ENCODE peak calls at places on chromosomes 6 and 20, in seven cellular contexts. One of them, this sample, is unnamed.

GRCh38 chr6:163955131-163955530 is 540.6 kb downstream of the QKI start:
- DNase-seq in ovary: no peak
- DNase-seq in kidney: no peak
- DNase-seq in CD8-positive, alpha-beta T cell: no peak
- DNase-seq in psoas muscle: no peak
- DNase-seq in RWPE1: peak; percentile 13
- DNase-seq in stomach: no peak
- DNase-seq in this sample: no peak

GRCh38 chr6:33962186-33962585 is 158.4 kb upstream of the MLN start:
- DNase-seq in ovary: no peak
- DNase-seq in kidney: peak; percentile 32
- DNase-seq in CD8-positive, alpha-beta T cell: no peak
- DNase-seq in psoas muscle: no peak
- DNase-seq in RWPE1: peak; percentile 83
- DNase-seq in stomach: no peak
- DNase-seq in this sample: no peak

GRCh38 chr6:119247504-119247903 is 102.1 kb downstream of the MAN1A1 start:
- DNase-seq in ovary: no peak
- DNase-seq in kidney: no peak
- DNase-seq in CD8-positive, alpha-beta T cell: no peak
- DNase-seq in psoas muscle: no peak
- DNase-seq in RWPE1: no peak
- DNase-seq in stomach: no peak
- DNase-seq in this sample: no peak

GRCh38 chr6:33017694-33018353 is 8.4 kb upstream of the HLA-DOA start:
- DNase-seq in ovary: no peak
- DNase-seq in kidney: no peak
- DNase-seq in CD8-positive, alpha-beta T cell: no peak
- DNase-seq in psoas muscle: no peak
- DNase-seq in RWPE1: no peak
- DNase-seq in stomach: no peak
- DNase-seq in this sample: no peak

GRCh38 chr6:137637161-137637560 is 143.0 kb upstream of the OLIG3 start:
- DNase-seq in ovary: peak; percentile 31
- DNase-seq in kidney: no peak
- DNase-seq in CD8-positive, alpha-beta T cell: no peak
- DNase-seq in psoas muscle: no peak
- DNase-seq in RWPE1: peak; percentile 32
- DNase-seq in stomach: no peak
- DNase-seq in this sample: no peak

GRCh38 chr6:100217641-100218040 is 223.6 kb upstream of the MCHR2 start:
- DNase-seq in ovary: no peak
- DNase-seq in kidney: no peak
- DNase-seq in CD8-positive, alpha-beta T cell: no peak
- DNase-seq in psoas muscle: no peak
- DNase-seq in RWPE1: no peak
- DNase-seq in stomach: no peak
- DNase-seq in this sample: no peak

GRCh38 chr6:23412770-23413169 is 713.2 kb upstream of the NRSN1 start:
- DNase-seq in ovary: no peak
- DNase-seq in kidney: no peak
- DNase-seq in CD8-positive, alpha-beta T cell: no peak
- DNase-seq in psoas muscle: no peak
- DNase-seq in RWPE1: no peak
- DNase-seq in stomach: no peak
- DNase-seq in this sample: no peak

GRCh38 chr6:15481892-15482291 is 180.9 kb downstream of the DTNBP1 start:
- DNase-seq in ovary: no peak
- DNase-seq in kidney: no peak
- DNase-seq in CD8-positive, alpha-beta T cell: no peak
- DNase-seq in psoas muscle: no peak
- DNase-seq in RWPE1: no peak
- DNase-seq in stomach: no peak
- DNase-seq in this sample: no peak

GRCh38 chr6:11621119-11621518 is 83.6 kb downstream of the TMEM170B start:
- DNase-seq in ovary: no peak
- DNase-seq in kidney: peak; percentile 74
- DNase-seq in CD8-positive, alpha-beta T cell: no peak
- DNase-seq in psoas muscle: no peak
- DNase-seq in RWPE1: no peak
- DNase-seq in stomach: no peak
- DNase-seq in this sample: no peak

GRCh38 chr20:47146703-47147102 is 209.8 kb downstream of the ZMYND8 start:
- DNase-seq in ovary: no peak
- DNase-seq in kidney: no peak
- DNase-seq in CD8-positive, alpha-beta T cell: no peak
- DNase-seq in psoas muscle: no peak
- DNase-seq in RWPE1: no peak
- DNase-seq in stomach: no peak
- DNase-seq in this sample: no peak

GRCh38 chr6:13397359-13398080 is 69.2 kb upstream of the TBC1D7 start:
- DNase-seq in ovary: no peak
- DNase-seq in kidney: no peak
- DNase-seq in CD8-positive, alpha-beta T cell: no peak
- DNase-seq in psoas muscle: no peak
- DNase-seq in RWPE1: no peak
- DNase-seq in stomach: no peak
- DNase-seq in this sample: no peak

DNA sequence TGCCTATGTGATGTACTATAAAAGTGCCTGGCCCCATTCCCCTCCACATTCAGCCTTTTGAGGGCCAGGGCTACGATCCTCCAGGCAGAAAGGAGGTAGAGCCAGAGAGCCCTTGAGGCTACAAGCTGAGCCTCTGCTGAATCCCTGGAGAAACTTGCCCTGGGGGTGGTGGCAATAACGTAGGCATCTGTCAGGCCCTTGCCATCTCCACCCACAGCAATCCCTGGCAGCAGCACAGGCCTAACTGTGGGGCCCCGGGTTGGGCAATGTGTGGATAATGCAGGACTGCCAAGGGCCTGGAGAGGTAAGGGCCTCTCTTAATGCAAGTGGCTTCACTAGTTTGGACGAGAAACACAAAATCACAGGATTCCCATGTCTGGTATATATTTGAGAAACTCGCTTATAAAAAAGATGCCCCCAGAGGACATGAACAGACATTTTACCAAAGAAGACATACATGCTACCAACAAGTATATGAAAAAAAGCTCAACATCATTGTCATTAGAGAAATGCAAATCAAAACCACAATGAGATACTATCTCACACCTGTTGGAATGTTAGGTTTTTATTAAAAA is 99.0 kb downstream of the QRSL1 start:
- DNase-seq in ovary: no peak
- DNase-seq in kidney: no peak
- DNase-seq in CD8-positive, alpha-beta T cell: no peak
- DNase-seq in psoas muscle: no peak
- DNase-seq in RWPE1: no peak
- DNase-seq in stomach: no peak
- DNase-seq in this sample: no peak
- H3K27ac ChIP-seq in ovary: no peak overlapping the region
- H3K27ac ChIP-seq in kidney: peak overlapping the region; percentile 93
- H3K27ac ChIP-seq in CD8-positive, alpha-beta T cell: no peak overlapping the region
- H3K27ac ChIP-seq in psoas muscle: no peak overlapping the region
- H3K27ac ChIP-seq in RWPE1: no peak overlapping the region
- H3K27ac ChIP-seq in stomach: peak overlapping the region; percentile 25
- H3K27ac ChIP-seq in this sample: peak overlapping the region; percentile 92

DNA sequence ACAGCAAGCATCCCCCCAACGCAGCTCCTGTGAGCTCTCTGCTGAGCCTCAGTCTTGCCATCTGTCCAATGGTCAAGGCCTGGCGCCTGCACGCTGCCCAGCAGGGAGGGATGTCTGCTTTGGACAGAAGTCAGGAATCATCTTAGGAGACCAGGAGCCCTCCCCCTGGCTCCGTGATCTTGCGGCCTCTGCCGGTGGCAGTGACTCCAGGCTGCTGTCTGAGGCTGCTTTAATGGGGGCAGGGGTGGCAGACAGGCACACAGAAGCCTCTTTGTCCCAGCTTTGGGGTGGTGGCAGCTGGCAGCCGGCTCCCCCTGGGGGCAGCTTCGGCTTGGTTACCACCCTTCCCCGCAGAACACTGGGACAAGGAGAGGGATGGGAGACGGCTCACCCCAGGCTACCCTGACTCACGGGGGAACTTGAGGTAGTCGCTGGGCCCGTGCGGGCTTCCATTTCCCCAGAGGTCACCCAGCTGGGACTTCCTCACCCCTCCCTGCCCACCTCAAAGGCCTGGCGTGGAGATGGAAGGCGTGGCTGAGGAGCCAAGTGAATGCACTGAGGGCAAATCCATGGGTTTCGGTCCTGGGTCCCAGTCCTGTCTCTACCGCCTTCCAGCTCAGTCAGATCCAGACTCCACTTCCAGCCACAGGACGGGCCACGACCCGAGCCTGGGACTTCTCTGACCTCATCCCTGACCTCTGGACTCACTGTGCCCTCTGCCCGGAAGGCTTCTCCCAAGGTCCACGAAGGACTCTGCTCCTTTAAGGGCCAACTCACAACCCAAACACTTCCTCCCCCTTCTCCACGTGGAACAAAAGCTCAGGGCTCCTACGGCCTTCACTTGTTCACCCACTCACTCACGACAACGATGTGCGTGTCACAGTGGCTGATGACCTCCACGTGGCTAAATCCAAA is 14.8 kb downstream of the PEDS1 start:
- DNase-seq in ovary: no peak
- DNase-seq in kidney: no peak
- DNase-seq in CD8-positive, alpha-beta T cell: no peak
- DNase-seq in psoas muscle: peak; percentile 64
- DNase-seq in RWPE1: no peak
- DNase-seq in stomach: no peak
- DNase-seq in this sample: no peak
- H3K27ac ChIP-seq in ovary: peak overlapping the region; percentile 37
- H3K27ac ChIP-seq in kidney: peak overlapping the region; percentile 41
- H3K27ac ChIP-seq in CD8-positive, alpha-beta T cell: no peak overlapping the region
- H3K27ac ChIP-seq in psoas muscle: peak overlapping the region; percentile 89
- H3K27ac ChIP-seq in RWPE1: peak overlapping the region; percentile 98
- H3K27ac ChIP-seq in stomach: peak overlapping the region; percentile 70
- H3K27ac ChIP-seq in this sample: no peak overlapping the region

GRCh38 chr20:574297-574942 is 30.8 kb upstream of the CSNK2A1 start:
- DNase-seq in ovary: no peak
- DNase-seq in kidney: no peak
- DNase-seq in CD8-positive, alpha-beta T cell: no peak
- DNase-seq in psoas muscle: peak; percentile 56
- DNase-seq in RWPE1: no peak
- DNase-seq in stomach: no peak
- DNase-seq in this sample: no peak
- H3K27ac ChIP-seq in ovary: no peak overlapping the region
- H3K27ac ChIP-seq in kidney: peak overlapping the region; percentile 59
- H3K27ac ChIP-seq in CD8-positive, alpha-beta T cell: no peak overlapping the region
- H3K27ac ChIP-seq in psoas muscle: peak overlapping the region; percentile 57
- H3K27ac ChIP-seq in RWPE1: no peak overlapping the region
- H3K27ac ChIP-seq in stomach: no peak overlapping the region
- H3K27ac ChIP-seq in this sample: no peak overlapping the region

DNA sequence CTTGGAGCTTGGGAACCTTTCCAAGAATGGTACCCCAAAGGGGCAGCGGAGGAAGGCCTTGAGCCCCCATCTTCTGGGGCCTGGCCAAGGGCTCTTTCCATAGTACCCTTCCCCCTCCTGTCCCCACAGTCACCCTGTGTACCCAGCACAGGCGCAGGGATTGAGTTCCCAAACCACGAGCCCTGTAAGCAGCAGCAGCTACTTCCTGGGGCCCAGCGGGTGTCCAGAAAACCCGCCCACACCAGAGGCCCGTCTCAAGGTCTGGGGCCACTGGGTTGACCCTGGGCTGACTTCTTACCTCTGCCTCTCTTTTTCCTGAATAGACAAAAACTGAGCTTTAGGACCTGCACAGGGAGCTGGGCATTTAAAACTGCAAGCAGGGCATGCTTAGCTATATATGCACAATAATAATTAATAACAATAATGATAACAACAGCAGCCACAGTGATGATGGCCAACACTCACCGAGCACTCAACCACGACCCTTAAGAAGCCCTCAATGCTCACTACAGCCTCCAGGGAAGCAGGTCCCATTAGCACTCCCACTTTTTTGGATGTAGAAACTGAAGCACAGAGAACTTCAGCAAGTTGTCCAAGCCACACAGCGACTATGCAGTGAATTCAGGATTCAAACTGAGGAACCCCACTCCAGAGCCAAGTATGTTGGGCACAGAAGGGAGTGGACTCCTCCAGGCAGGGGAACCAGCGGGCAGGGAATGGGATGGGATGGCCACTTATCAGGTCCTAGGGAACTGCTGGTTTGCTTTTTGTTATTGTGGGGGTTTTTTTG is 14.5 kb downstream of the NOL4L start:
- DNase-seq in ovary: no peak
- DNase-seq in kidney: no peak
- DNase-seq in CD8-positive, alpha-beta T cell: no peak
- DNase-seq in psoas muscle: no peak
- DNase-seq in RWPE1: no peak
- DNase-seq in stomach: no peak
- DNase-seq in this sample: no peak
- H3K27ac ChIP-seq in ovary: no peak overlapping the region
- H3K27ac ChIP-seq in kidney: no peak overlapping the region
- H3K27ac ChIP-seq in CD8-positive, alpha-beta T cell: no peak overlapping the region
- H3K27ac ChIP-seq in psoas muscle: no peak overlapping the region
- H3K27ac ChIP-seq in RWPE1: no peak overlapping the region
- H3K27ac ChIP-seq in stomach: no peak overlapping the region
- H3K27ac ChIP-seq in this sample: no peak overlapping the region

DNA sequence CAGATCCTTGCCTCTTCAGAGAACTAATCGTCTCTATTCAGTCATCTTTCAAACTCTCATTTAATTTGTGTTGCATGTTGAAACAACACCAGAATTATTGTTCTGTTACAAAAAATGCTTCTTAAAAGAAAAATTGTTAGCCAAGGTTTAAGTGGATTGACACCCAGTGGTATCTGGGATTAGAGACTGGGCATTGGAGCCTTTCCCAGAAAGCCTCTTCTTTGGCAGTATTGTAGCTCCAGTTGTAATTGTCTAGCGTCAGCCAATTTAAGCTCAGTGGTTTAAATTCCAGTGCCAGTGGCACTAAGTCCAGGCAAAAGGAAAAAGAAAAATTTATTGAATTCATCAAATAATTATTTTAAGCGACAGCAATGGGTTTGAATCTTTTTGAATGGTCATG is 801 bp downstream of the CCDC28A start:
- DNase-seq in ovary: no peak
- DNase-seq in kidney: no peak
- DNase-seq in CD8-positive, alpha-beta T cell: no peak
- DNase-seq in psoas muscle: no peak
- DNase-seq in RWPE1: no peak
- DNase-seq in stomach: no peak
- DNase-seq in this sample: no peak
- H3K27ac ChIP-seq in ovary: no peak overlapping the region
- H3K27ac ChIP-seq in kidney: no peak overlapping the region
- H3K27ac ChIP-seq in CD8-positive, alpha-beta T cell: peak overlapping the region; percentile 88
- H3K27ac ChIP-seq in psoas muscle: peak overlapping the region; percentile 92
- H3K27ac ChIP-seq in RWPE1: no peak overlapping the region
- H3K27ac ChIP-seq in stomach: peak overlapping the region; percentile 93
- H3K27ac ChIP-seq in this sample: no peak overlapping the region

GRCh38 chr6:45026003-45026516 is 302.1 kb upstream of the RUNX2 start:
- DNase-seq in ovary: no peak
- DNase-seq in kidney: no peak
- DNase-seq in CD8-positive, alpha-beta T cell: no peak
- DNase-seq in psoas muscle: no peak
- DNase-seq in RWPE1: no peak
- DNase-seq in stomach: no peak
- DNase-seq in this sample: no peak
- H3K27ac ChIP-seq in ovary: no peak overlapping the region
- H3K27ac ChIP-seq in kidney: no peak overlapping the region
- H3K27ac ChIP-seq in CD8-positive, alpha-beta T cell: no peak overlapping the region
- H3K27ac ChIP-seq in psoas muscle: no peak overlapping the region
- H3K27ac ChIP-seq in RWPE1: no peak overlapping the region
- H3K27ac ChIP-seq in stomach: no peak overlapping the region
- H3K27ac ChIP-seq in this sample: no peak overlapping the region

This sample was measured in pancreas.